ENCODE peak calls at places on chromosomes 16 and 17, in seven cellular contexts. Y is lung, P is dorsolateral prefrontal cortex, R is GM23338, N is RWPE2, D is tibial nerve, Q is body of pancreas. J is an unnamed sample.

GRCh38 chr17:1108810-1109605 is 70.8 kb downstream of the ABR start:
- DNase-seq in Y (no peak), P (no peak), R (peak; percentile 65), N (no peak), D (no peak), Q (peak; percentile 50), J (peak; percentile 53)

GRCh38 chr17:69466451-69466850 is 52.0 kb downstream of the MAP2K6 start:
- DNase-seq in Y (no peak), P (no peak), R (peak; percentile 76), N (no peak), D (no peak), Q (no peak), J (no peak)

GRCh38 chr16:27237229-27238015 is 31.1 kb downstream of the NSMCE1 start:
- DNase-seq in Y (no peak), P (no peak), R (peak; percentile 23), N (no peak), D (no peak), Q (no peak), J (peak; percentile 48)

GRCh38 chr16:24499193-24499814 is 40.1 kb upstream of the RBBP6 start:
- DNase-seq in Y (no peak), P (peak; percentile 61), R (peak; percentile 91), N (no peak), D (no peak), Q (peak; percentile 21), J (no peak)

GRCh38 chr16:56286819-56287218 is 95.5 kb downstream of the GNAO1 start:
- DNase-seq in Y (no peak), P (no peak), R (no peak), N (no peak), D (no peak), Q (no peak), J (no peak)

GRCh38 chr16:21645261-21645721 is 7.1 kb downstream of the IGSF6 start:
- DNase-seq in Y (no peak), P (no peak), R (no peak), N (no peak), D (no peak), Q (no peak), J (peak; percentile 50)

GRCh38 chr17:15384142-15384803 is 42.9 kb upstream of the TEKT3 start:
- DNase-seq in Y (peak; percentile 44), P (no peak), R (peak; percentile 15), N (no peak), D (no peak), Q (peak; percentile 33), J (no peak)

GRCh38 chr16:46839986-46840443 is 9.0 kb upstream of the C16orf87 start:
- DNase-seq in Y (no peak), P (no peak), R (no peak), N (no peak), D (no peak), Q (no peak), J (no peak)

GRCh38 chr17:16418684-16419066 is 3.3 kb downstream of the TRPV2 start:
- DNase-seq in Y (no peak), P (no peak), R (no peak), N (no peak), D (no peak), Q (no peak), J (no peak)

GRCh38 chr16:79525132-79525531 is 75.4 kb downstream of the MAF start:
- DNase-seq in Y (no peak), P (no peak), R (no peak), N (no peak), D (no peak), Q (no peak), J (no peak)

GRCh38 chr17:29241015-29241963 is 5.4 kb upstream of the CRYBA1 start:
- DNase-seq in Y (peak; percentile 38), P (no peak), R (peak; percentile 58), N (peak; percentile 89), D (no peak), Q (peak; percentile 19), J (no peak)

GRCh38 chr16:27977966-27978365 is 85.5 kb downstream of the GSG1L start:
- DNase-seq in Y (no peak), P (peak; percentile 49), R (no peak), N (no peak), D (no peak), Q (no peak), J (no peak)

GRCh38 chr16:85173077-85173980 is 61.1 kb upstream of the CIBAR2 start:
- DNase-seq in Y (no peak), P (no peak), R (no peak), N (peak; percentile 61), D (no peak), Q (no peak), J (no peak)

GRCh38 chr16:19843371-19843770 is 41.3 kb downstream of the GPRC5B start:
- DNase-seq in Y (no peak), P (no peak), R (no peak), N (no peak), D (no peak), Q (no peak), J (no peak)

GRCh38 chr17:72425796-72426173 is 305.0 kb downstream of the SOX9 start:
- DNase-seq in Y (no peak), P (no peak), R (no peak), N (no peak), D (no peak), Q (no peak), J (no peak)

GRCh38 chr17:72427761-72428109 is 306.9 kb downstream of the SOX9 start:
- DNase-seq in Y (no peak), P (no peak), R (no peak), N (no peak), D (no peak), Q (no peak), J (no peak)

GRCh38 chr17:72426321-72426720 is 305.5 kb downstream of the SOX9 start:
- DNase-seq in Y (no peak), P (no peak), R (no peak), N (no peak), D (no peak), Q (no peak), J (no peak)

GRCh38 chr17:72425133-72425795 is 304.4 kb downstream of the SOX9 start:
- DNase-seq in Y (no peak), P (no peak), R (no peak), N (no peak), D (no peak), Q (no peak), J (no peak)

GRCh38 chr17:72426948-72427760 is 306.3 kb downstream of the SOX9 start:
- DNase-seq in Y (no peak), P (no peak), R (no peak), N (no peak), D (no peak), Q (peak; percentile 61), J (no peak)
- H3K27ac ChIP-seq in Y (no peak overlapping the region), P (no peak overlapping the region), R (no peak overlapping the region), N (no peak overlapping the region), D (no peak overlapping the region), Q (peak overlapping the region; percentile 0), J (no peak overlapping the region)

DNA sequence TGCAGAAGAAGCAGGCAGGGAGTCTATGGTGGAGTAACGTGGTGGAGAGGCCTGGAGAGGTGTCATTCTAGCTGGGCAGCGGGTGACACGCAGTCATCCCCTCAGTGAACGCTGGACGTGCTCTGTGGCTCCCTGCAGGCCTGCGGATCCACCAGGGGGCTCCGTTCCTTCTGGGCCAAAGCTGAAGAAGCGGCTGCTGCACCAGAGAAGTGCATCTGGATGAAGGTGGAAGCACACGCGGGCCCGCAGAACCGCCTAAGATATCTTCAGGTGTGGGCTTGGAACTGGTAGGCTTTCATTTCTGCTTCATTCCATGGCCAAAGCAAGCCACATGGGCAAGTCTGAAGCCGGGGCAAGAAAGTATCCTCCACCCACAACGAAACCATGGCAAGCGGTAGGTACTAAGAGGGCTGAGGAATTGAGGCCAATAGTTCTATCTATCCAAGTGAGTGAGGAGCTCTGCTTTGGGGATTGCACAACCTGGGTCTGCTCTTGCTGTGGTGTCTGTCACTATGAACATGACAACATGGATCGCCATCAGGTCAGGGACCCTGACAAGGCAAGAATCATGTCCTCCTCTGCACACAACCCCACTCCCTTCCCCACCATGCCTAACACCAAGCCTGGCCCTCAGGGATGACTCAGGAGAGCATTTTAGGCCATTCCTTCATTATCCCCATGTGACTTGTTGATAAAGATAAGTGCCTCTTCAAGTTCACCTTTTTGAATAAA is 78.9 kb upstream of the FBXO47 start:
- DNase-seq in Y (no peak), P (no peak), R (peak; percentile 56), N (no peak), D (no peak), Q (no peak), J (no peak)
- TF ChIP-seq CTCF in Y (no peak), P (no peak), R (peak; percentile 49), N (no peak), D (no peak), Q (no peak), J (no peak)

GRCh38 chr17:50467855-50468119 is 893 bp downstream of the CHAD start:
- DNase-seq in Y (no peak), P (no peak), R (no peak), N (no peak), D (no peak), Q (no peak), J (no peak)

GRCh38 chr17:50470451-50470850 is 1.8 kb upstream of the CHAD start:
- DNase-seq in Y (no peak), P (no peak), R (no peak), N (no peak), D (no peak), Q (no peak), J (no peak)

GRCh38 chr17:50469671-50470305 is 1.1 kb upstream of the CHAD start:
- DNase-seq in Y (no peak), P (no peak), R (peak; percentile 31), N (no peak), D (no peak), Q (no peak), J (no peak)

GRCh38 chr17:50468120-50469004 is at the start of gene CHAD:
- DNase-seq in Y (no peak), P (no peak), R (peak; percentile 53), N (no peak), D (no peak), Q (no peak), J (no peak)

DNA sequence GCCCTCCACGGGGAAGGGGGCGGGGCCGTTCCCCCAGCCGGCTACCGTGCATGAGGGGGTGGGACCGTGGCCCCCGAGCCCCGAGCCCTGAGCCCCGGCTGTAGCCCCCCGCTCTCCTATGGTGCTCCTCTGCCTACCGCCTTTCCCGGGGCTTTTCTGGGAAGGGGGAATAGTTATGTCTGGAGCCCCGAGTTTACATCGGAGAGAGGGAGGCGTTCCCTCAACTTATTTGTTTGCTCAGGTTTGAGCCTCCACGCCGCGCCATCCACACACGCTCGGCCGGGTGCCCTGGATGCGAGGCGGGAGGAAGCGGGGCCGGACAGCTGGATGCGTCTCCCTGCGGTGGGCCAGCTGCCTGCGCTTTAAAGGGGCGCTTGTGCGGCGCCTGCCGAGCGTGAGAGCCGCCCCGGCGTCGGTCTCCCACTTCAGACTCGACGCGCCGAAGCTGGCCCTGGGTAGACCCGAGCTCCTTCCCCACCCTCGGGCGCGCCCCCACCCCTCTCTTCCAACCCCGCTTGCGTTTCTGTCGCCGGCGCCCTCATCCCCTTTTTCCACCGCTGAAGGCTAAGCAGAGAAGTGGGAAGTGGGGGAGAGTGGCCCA is 425 bp upstream of the CHAD start:
- DNase-seq in Y (no peak), P (no peak), R (peak; percentile 50), N (no peak), D (no peak), Q (no peak), J (no peak)
- H3K27me3 ChIP-seq in Y (no peaks in the 10 kb centered on the region), P (peaks cover 9% of the 10 kb centered on the region), R (peaks cover 34% of the 10 kb centered on the region), N (no peaks in the 10 kb centered on the region), D (no peaks in the 10 kb centered on the region), Q (no peaks in the 10 kb centered on the region), J (peaks cover 22% of the 10 kb centered on the region)

DNA sequence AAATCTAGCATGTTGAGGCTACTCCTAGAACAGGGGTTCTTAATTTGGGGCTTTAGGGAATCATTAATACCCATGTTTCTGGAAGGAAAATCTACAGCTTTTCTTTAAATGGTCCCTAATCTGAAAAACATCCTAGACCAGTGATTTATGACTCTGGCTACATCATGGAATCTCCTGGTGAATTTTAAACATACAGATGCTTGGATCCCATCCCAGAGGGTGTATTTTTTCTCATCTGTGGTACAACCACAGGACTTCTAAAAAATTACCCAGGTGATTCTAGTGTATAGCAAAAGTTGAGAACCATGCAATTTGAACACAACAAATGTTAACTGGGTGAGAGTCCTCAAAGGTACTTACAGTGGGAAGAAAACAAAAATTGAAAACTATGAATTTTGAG is 41.5 kb downstream of the KANSL1 start:
- DNase-seq in Y (no peak), P (no peak), R (no peak), N (no peak), D (no peak), Q (no peak), J (no peak)
- H3K27ac ChIP-seq in Y (no peak overlapping the region), P (no peak overlapping the region), R (no peak overlapping the region), N (no peak overlapping the region), D (no peak overlapping the region), Q (no peak overlapping the region), J (no peak overlapping the region)

J was measured in CD4-positive, alpha-beta T cell.